ENCODE peak calls at places on chromosomes 4 and X, in four cellular contexts. L is SK-N-SH, B is OCI-LY7, I is mucosa of descending colon. F is an unnamed sample. For H3K4me1, the result is how much of the 10 kb centered on the place peaks cover.

GRCh38 chrX:39777623-39778025 is 320.1 kb downstream of the BCOR start:
- DNase-seq in I (no peak), B (no peak), L (no peak), F (no peak)

GRCh38 chr4:139176299-139177048 is 544 bp downstream of the ELF2 start:
- DNase-seq in I (peak), L (peak), B (peak), F (peak)

GRCh38 chr4:100189820-100190642 is at the start of gene DDIT4L:
- DNase-seq in B (no peak), L (peak), I (peak), F (no peak)

GRCh38 chrX:11351375-11352295 is 58.4 kb downstream of the AMELX start:
- DNase-seq in L (no peak), I (peak), B (no peak), F (no peak)

GRCh38 chr4:72538006-72538405 is 31.0 kb downstream of the ADAMTS3 start:
- DNase-seq in B (no peak), L (no peak), I (no peak), F (no peak)

GRCh38 chrX:37060999-37061398 is 52.8 kb downstream of the FAM47C start:
- DNase-seq in B (peak), L (peak), I (no peak), F (no peak)

GRCh38 chr4:94446386-94446785 is 5.4 kb upstream of the PDLIM5 start:
- DNase-seq in I (no peak), L (no peak), B (no peak), F (no peak)

GRCh38 chr4:74544655-74545361 is 99.9 kb downstream of the AREG start:
- DNase-seq in B (no peak), I (no peak), L (no peak), F (no peak)

GRCh38 chr4:131296192-131296591 is 1852.9 kb upstream of the PCDH10 start:
- DNase-seq in I (no peak), B (no peak), L (no peak), F (no peak)

GRCh38 chrX:68196939-68197791 is 236.1 kb downstream of the OPHN1 start:
- DNase-seq in L (peak), I (no peak), B (peak), F (no peak)

GRCh38 chr4:181661090-181661489 is 582.1 kb upstream of the TENM3 start:
- DNase-seq in I (no peak), L (no peak), B (no peak), F (no peak)

GRCh38 chrX:68556036-68556435 is 57.2 kb downstream of the YIPF6 start:
- DNase-seq in L (no peak), I (no peak), B (no peak), F (no peak)

GRCh38 chr4:142883433-142883832 is 37.3 kb upstream of the INPP4B start:
- DNase-seq in B (peak), L (no peak), I (no peak), F (no peak)

GRCh38 chrX:48831909-48832291 is 3.5 kb downstream of the PCSK1N start:
- DNase-seq in L (peak), B (no peak), I (no peak), F (no peak)

GRCh38 chr4:8310306-8310705 is 40.8 kb downstream of the HTRA3 start:
- DNase-seq in B (no peak), L (no peak), I (no peak), F (no peak)
- H3K4me1 ChIP-seq in B (under half), L (under half), I (under half), F (under half)

DNA sequence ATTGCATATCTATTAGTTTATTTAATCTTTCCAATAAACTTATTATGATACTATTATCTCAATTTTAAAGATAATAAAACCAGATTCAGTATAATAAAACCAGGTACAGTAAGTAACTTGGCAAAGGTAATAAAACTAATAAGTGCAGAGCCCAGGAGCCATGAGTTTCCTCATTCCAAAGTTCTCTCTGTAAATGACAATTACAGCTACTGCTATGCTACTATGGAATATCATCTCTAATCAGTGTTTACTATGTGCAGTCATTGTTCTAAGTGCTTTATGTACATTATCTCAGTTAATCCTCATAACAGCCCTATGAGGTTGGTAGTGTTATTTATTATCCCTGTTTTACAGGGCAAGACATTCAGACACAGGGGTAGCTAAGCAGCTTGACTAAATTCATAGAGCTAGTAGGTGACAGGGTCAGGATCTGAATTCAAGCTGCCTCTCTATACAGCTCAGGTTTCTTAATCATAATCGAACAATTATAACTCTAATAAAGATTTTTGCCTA is 285.0 kb upstream of the PITX2 start:
- DNase-seq in I (no peak), L (no peak), B (no peak), F (no peak)
- H3K4me1 ChIP-seq in I (under half), L (under half), B (under half), F (under half)

GRCh38 chr4:48339642-48340041 is 1.7 kb upstream of the SLAIN2 start:
- DNase-seq in I (no peak), B (no peak), L (no peak), F (no peak)
- H3K4me1 ChIP-seq in I (under half), B (under half), L (under half), F (under half)

GRCh38 chr4:186755550-186756519 is 32.2 kb upstream of the FAT1 start:
- DNase-seq in I (no peak), B (no peak), L (no peak), F (no peak)
- H3K4me1 ChIP-seq in I (under half), B (under half), L (under half), F (under half)

GRCh38 chr4:89288430-89288829 is 19.2 kb downstream of the GPRIN3 start:
- DNase-seq in B (no peak), L (no peak), I (no peak), F (no peak)
- H3K4me1 ChIP-seq in B (under half), L (under half), I (under half), F (half or more)

GRCh38 chrX:125322431-125322830 is 2.8 kb downstream of the TEX13C start:
- DNase-seq in I (no peak), B (no peak), L (no peak), F (no peak)
- H3K4me1 ChIP-seq in I (under half), B (under half), L (under half), F (under half)

DNA sequence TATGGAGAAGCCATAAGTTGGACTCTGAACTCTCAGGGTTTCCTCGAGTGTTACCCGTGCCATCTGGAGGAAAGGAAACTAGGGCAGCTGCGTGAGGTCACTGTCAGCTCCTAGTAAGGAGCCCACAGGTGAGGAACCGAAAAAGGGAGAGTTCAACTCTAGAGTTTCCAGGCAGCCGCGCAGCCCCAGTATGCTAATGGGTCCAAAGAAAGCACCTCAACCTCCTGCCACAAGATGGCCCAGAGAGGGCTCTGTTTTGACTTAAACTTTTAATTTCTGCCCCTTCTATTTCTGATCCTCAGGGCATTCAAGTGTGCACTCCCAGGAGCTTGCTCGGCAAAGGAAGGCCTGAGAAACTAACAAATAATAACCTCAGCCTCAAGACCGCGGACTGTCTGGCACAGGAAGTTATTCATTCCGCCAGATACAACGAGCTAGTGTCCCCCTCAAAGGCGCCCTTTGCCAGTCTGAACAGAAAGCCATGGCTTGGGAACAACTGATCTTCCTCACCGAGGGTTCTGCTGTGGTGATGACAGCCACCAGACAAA is 13.9 kb downstream of the SCARB2 start:
- DNase-seq in B (peak), I (peak), L (no peak), F (no peak)
- H3K4me1 ChIP-seq in B (under half), I (half or more), L (under half), F (under half)

GRCh38 chrX:10117301-10117700 is 39.5 kb upstream of the CLCN4 start:
- DNase-seq in I (no peak), B (no peak), L (no peak), F (no peak)

GRCh38 chrX:10117864-10118377 is 38.9 kb upstream of the CLCN4 start:
- DNase-seq in L (no peak), I (no peak), B (peak), F (no peak)

GRCh38 chrX:10119399-10119990 is 37.3 kb upstream of the CLCN4 start:
- DNase-seq in L (peak), B (peak), I (no peak), F (peak)

GRCh38 chrX:10120828-10121227 is 35.9 kb upstream of the CLCN4 start:
- DNase-seq in L (no peak), B (no peak), I (no peak), F (no peak)

DNA sequence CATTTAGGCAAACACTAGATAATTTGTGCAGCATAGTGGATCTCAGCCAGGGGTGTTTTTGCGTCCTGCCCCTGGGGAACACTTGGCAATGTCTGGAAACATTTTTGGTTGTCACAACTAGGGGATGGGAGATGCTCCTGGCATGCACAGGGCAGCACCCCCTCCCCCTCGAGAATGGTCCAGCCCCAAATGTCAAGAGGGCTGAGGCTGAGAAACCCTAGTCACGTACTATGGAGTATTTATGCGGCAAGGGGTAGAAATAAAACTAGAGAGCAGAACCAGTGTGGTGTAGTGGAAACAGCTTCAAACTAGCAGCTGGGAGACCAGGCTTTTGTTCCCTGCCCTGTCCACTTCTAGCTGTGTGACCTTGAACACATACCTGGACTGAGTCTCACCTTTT is 38.2 kb upstream of the CLCN4 start:
- DNase-seq in B (no peak), L (no peak), I (no peak), F (no peak)
- H3K4me1 ChIP-seq in B (half or more), L (under half), I (under half), F (under half)

GRCh38 chr4:8278009-8278395 is 8.4 kb downstream of the HTRA3 start:
- DNase-seq in L (no peak), I (peak), B (no peak), F (no peak)

GRCh38 chr4:8276358-8277240 is 7.0 kb downstream of the HTRA3 start:
- DNase-seq in I (peak), L (no peak), B (no peak), F (no peak)

GRCh38 chr4:8278421-8279287 is 9.1 kb downstream of the HTRA3 start:
- DNase-seq in I (peak), B (no peak), L (no peak), F (no peak)

GRCh38 chr4:8275511-8275910 is 6.0 kb downstream of the HTRA3 start:
- DNase-seq in L (no peak), I (no peak), B (no peak), F (no peak)

GRCh38 chr4:8277356-8278008 is 7.9 kb downstream of the HTRA3 start:
- DNase-seq in I (peak), B (no peak), L (no peak), F (no peak)
- H3K4me1 ChIP-seq in I (under half), B (under half), L (under half), F (under half)